ENCODE peak calls at places on chromosomes 11 and 22, in four cellular contexts. F is progenitor cell of endocrine pancreas; L is AG08395; I is stimulated activated CD8-positive, alpha-beta memory T cell treated with anti-CD3 and anti-CD28 coated beads, Interleukin-2, amount 100 ng/mL, for 1 hour. P is an unnamed sample.

GRCh38 chr11:107006076-107006833 is 12.0 kb downstream of the GUCY1A2 start:
- DNase-seq in F (no peak), L (no peak), I (no peak), P (no peak)

GRCh38 chr22:37148031-37148651 is 1.6 kb downstream of the IL2RB start:
- DNase-seq in F (no peak), L (no peak), I (no peak), P (no peak)

GRCh38 chr22:32558681-32559355 is 84.2 kb downstream of the FBXO7 start:
- DNase-seq in F (no peak), L (peak; percentile 88), I (no peak), P (no peak)

GRCh38 chr11:57325735-57326048 is 940 bp upstream of the TNKS1BP1 start:
- DNase-seq in F (no peak), L (no peak), I (no peak), P (peak; percentile 77)

GRCh38 chr11:68355471-68355870 is 43.1 kb downstream of the LRP5 start:
- DNase-seq in F (no peak), L (no peak), I (no peak), P (no peak)

GRCh38 chr22:49368221-49368975 is 459.3 kb downstream of the BRD1 start:
- DNase-seq in F (no peak), L (no peak), I (no peak), P (no peak)

GRCh38 chr11:74822187-74822586 is 73.5 kb downstream of the RNF169 start:
- DNase-seq in F (no peak), L (peak; percentile 40), I (no peak), P (peak; percentile 89)

GRCh38 chr11:33734441-33735165 is 1.6 kb downstream of the CD59 start:
- DNase-seq in F (no peak), L (peak; percentile 22), I (no peak), P (peak; percentile 69)

GRCh38 chr11:78825531-78825930 is 250.9 kb upstream of the NARS2 start:
- DNase-seq in F (no peak), L (no peak), I (no peak), P (no peak)

GRCh38 chr11:80596291-80596810 is 1155.5 kb upstream of the TENM4 start:
- DNase-seq in F (no peak), L (no peak), I (no peak), P (no peak)

GRCh38 chr11:117230981-117231636 is 764 bp downstream of the PCSK7 start:
- DNase-seq in F (no peak), L (no peak), I (no peak), P (no peak)

GRCh38 chr22:35205141-35205775 is 52.0 kb upstream of the HMGXB4 start:
- DNase-seq in F (no peak), L (no peak), I (no peak), P (no peak)

GRCh38 chr11:64352099-64353005 is 6.6 kb upstream of the RPS6KA4 start:
- DNase-seq in F (no peak), L (no peak), I (no peak), P (no peak)

GRCh38 chr22:27226666-27227065 is 569.3 kb downstream of the MIAT start:
- DNase-seq in F (no peak), L (no peak), I (no peak), P (peak; percentile 32)

GRCh38 chr11:15918212-15918611 is 438.1 kb downstream of the SOX6 start:
- DNase-seq in F (no peak), L (no peak), I (no peak), P (no peak)

GRCh38 chr11:80686889-80687288 is 1246.1 kb upstream of the TENM4 start:
- DNase-seq in F (no peak), L (no peak), I (no peak), P (no peak)

GRCh38 chr11:121221801-121222200 is 70.8 kb upstream of the SC5D start:
- DNase-seq in F (no peak), L (no peak), I (no peak), P (no peak)

GRCh38 chr11:35682230-35683195 is 19.9 kb downstream of the TRIM44 start:
- DNase-seq in F (no peak), L (peak; percentile 12), I (no peak), P (peak; percentile 58)

GRCh38 chr11:72379384-72380131 is 54.8 kb downstream of the CLPB start:
- DNase-seq in F (no peak), L (no peak), I (no peak), P (peak; percentile 13)

GRCh38 chr11:24155792-24156191 is 341.1 kb upstream of the LUZP2 start:
- DNase-seq in F (no peak), L (no peak), I (no peak), P (no peak)

GRCh38 chr11:833114-833791 is 501 bp downstream of the CD151 start:
- DNase-seq in F (peak; percentile 44), L (peak; percentile 55), I (no peak), P (peak; percentile 61)

GRCh38 chr22:37817705-37818311 is 5.4 kb upstream of the GALR3 start:
- DNase-seq in F (peak; percentile 87), L (peak; percentile 93), I (peak; percentile 66), P (peak; percentile 88)

GRCh38 chr11:121927359-121927758 is 188.7 kb downstream of the BLID start:
- DNase-seq in F (no peak), L (no peak), I (no peak), P (no peak)

GRCh38 chr11:83150450-83150849 is 6.5 kb upstream of the PCF11 start:
- DNase-seq in F (no peak), L (no peak), I (no peak), P (no peak)

GRCh38 chr22:48262596-48263430 is 1500.4 kb downstream of the TBC1D22A start:
- DNase-seq in F (no peak), L (no peak), I (no peak), P (no peak)

GRCh38 chr11:109425554-109425953 is 3.6 kb downstream of the C11orf87 start:
- DNase-seq in F (no peak), L (no peak), I (no peak), P (no peak)

GRCh38 chr22:38347944-38348750 is 30.9 kb upstream of the CSNK1E start:
- DNase-seq in F (no peak), L (no peak), I (no peak), P (no peak)